ENCODE peak calls at places on chromosomes 4 and X, in five cellular contexts. T is GM23338; W is CD8-positive, alpha-beta T cell; N is mesendoderm; Q is IMR-90. X is an unnamed sample.

GRCh38 chrX:97740044-97740443 is 856.3 kb downstream of the RPA4 start:
- DNase-seq in N (no peak), T (no peak), Q (no peak), W (no peak), X (no peak)

GRCh38 chr4:147550626-147551250 is 66.5 kb upstream of the TMEM184C start:
- DNase-seq in W (no peak), T (no peak), N (no peak), Q (peak; percentile 95), X (no peak)

GRCh38 chr4:2261110-2261852 is 628 bp downstream of the MXD4 start:
- DNase-seq in N (peak; percentile 53), T (peak; percentile 68), W (peak; percentile 70), Q (peak; percentile 34), X (no peak)

GRCh38 chr4:181569553-181569952 is 673.6 kb upstream of the TENM3 start:
- DNase-seq in T (peak; percentile 62), N (peak; percentile 66), W (no peak), Q (peak; percentile 65), X (no peak)

GRCh38 chrX:145178268-145178667 is 69.0 kb upstream of the SPANXN1 start:
- DNase-seq in Q (no peak), N (no peak), T (no peak), W (no peak), X (peak; percentile 5)

GRCh38 chr4:4386296-4386735 is 586 bp upstream of the NSG1 start:
- DNase-seq in W (peak; percentile 58), Q (no peak), N (no peak), T (peak; percentile 76), X (peak; percentile 27)

GRCh38 chr4:99816611-99817309 is at the start of gene DAPP1:
- DNase-seq in Q (no peak), W (peak; percentile 81), T (no peak), N (peak; percentile 53), X (no peak)

GRCh38 chr4:5759236-5760075 is 48.5 kb downstream of the EVC start:
- DNase-seq in Q (no peak), T (no peak), W (no peak), N (peak; percentile 40), X (no peak)

DNA sequence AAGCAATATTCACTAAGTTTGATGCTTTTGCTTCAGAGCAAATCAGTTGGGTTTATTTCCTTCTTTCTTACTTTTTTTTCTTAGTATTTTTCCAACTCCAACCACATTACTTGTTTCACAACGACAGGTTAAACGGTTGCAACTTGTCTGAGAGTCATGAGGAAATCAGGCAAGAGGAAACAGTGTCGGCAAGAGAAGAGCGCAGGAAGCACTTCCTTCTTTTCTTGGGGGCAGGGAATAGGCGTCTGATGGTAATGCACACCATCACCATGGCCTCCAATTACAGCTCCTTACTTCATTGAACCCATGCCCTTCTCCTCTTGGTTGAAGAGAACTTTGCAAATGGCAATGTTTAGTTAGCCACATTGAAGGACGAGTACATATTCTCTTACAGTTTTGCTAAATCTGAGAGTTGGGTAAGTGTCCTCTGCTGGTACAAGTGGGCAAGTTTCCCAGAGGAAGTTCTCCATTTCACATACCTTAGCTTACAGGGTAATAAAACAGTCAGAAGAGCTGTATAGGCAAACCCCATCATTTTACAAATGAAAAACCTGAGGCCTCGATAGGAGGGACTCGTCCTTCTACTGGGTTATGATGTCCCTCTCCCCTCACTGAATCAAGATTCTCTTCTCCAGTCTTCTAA is 8.3 kb upstream of the CXCL8 start:
- DNase-seq in Q (no peak), N (no peak), T (no peak), W (no peak), X (no peak)
- H3K4me1 ChIP-seq in Q (peaks cover 5% of the 10 kb centered on the region), N (no peaks in the 10 kb centered on the region), T (no peaks in the 10 kb centered on the region), W (no peaks in the 10 kb centered on the region), X (no peaks in the 10 kb centered on the region)

GRCh38 chrX:140503714-140504351 is 1.0 kb downstream of the SOX3 start:
- DNase-seq in N (peak; percentile 61), T (peak; percentile 52), Q (peak; percentile 7), W (no peak), X (no peak)

GRCh38 chrX:140504371-140505324 is at the start of gene SOX3:
- DNase-seq in Q (no peak), T (peak; percentile 82), N (peak; percentile 49), W (no peak), X (no peak)

GRCh38 chrX:140507223-140507981 is 2.5 kb upstream of the SOX3 start:
- DNase-seq in W (no peak), T (no peak), N (peak; percentile 63), Q (no peak), X (no peak)

GRCh38 chrX:140507982-140508305 is 3.1 kb upstream of the SOX3 start:
- DNase-seq in T (peak; percentile 90), Q (no peak), N (peak; percentile 88), W (no peak), X (no peak)

GRCh38 chrX:140505421-140506337 is 810 bp upstream of the SOX3 start:
- DNase-seq in Q (no peak), N (peak; percentile 25), W (no peak), T (peak; percentile 65), X (no peak)
- H3K4me3 ChIP-seq in Q (no peak overlapping the region), N (no peak overlapping the region), W (no peak overlapping the region), T (peak overlapping the region; percentile 62), X (no peak overlapping the region)

DNA sequence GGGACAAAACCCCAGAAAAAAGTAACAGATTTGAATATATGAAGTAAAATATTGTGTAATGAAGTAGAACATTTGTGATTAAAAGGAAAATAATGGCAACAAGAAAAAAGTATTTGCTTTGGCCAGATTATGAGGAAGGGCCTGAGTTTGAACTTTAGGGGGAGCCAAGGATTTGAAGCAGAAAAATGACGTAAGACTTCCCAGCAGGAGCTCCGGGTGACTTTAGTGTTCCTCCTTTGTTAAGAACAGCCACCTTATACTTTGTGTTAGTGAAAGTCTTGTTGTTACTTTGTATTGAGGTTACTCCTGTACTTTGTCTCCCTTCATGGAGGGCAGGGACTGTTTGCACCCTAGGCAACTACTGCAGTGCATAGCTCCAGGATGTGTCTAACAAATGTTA is 41.1 kb downstream of the DCUN1D4 start:
- DNase-seq in N (peak; percentile 63), Q (no peak), T (peak; percentile 39), W (no peak), X (no peak)
- H3K36me3 ChIP-seq in N (peaks cover 3% of the 10 kb centered on the region), Q (peaks cover 37% of the 10 kb centered on the region), T (peaks cover 20% of the 10 kb centered on the region), W (peaks cover under 1% of the 10 kb centered on the region), X (peaks cover 43% of the 10 kb centered on the region)

GRCh38 chr4:9600246-9600645 is 156.0 kb downstream of the DEFB131A start:
- DNase-seq in T (no peak), N (no peak), W (no peak), Q (no peak), X (no peak)

GRCh38 chr4:9608300-9608699 is 164.1 kb downstream of the DEFB131A start:
- DNase-seq in N (no peak), W (no peak), Q (no peak), T (no peak), X (no peak)

GRCh38 chr4:9602389-9602914 is 158.2 kb downstream of the DEFB131A start:
- DNase-seq in T (no peak), Q (no peak), N (no peak), W (no peak), X (no peak)
- H3K4me1 ChIP-seq in T (peaks cover 5% of the 10 kb centered on the region), Q (no peaks in the 10 kb centered on the region), N (peaks cover 5% of the 10 kb centered on the region), W (peaks cover 20% of the 10 kb centered on the region), X (peaks cover 9% of the 10 kb centered on the region)

DNA sequence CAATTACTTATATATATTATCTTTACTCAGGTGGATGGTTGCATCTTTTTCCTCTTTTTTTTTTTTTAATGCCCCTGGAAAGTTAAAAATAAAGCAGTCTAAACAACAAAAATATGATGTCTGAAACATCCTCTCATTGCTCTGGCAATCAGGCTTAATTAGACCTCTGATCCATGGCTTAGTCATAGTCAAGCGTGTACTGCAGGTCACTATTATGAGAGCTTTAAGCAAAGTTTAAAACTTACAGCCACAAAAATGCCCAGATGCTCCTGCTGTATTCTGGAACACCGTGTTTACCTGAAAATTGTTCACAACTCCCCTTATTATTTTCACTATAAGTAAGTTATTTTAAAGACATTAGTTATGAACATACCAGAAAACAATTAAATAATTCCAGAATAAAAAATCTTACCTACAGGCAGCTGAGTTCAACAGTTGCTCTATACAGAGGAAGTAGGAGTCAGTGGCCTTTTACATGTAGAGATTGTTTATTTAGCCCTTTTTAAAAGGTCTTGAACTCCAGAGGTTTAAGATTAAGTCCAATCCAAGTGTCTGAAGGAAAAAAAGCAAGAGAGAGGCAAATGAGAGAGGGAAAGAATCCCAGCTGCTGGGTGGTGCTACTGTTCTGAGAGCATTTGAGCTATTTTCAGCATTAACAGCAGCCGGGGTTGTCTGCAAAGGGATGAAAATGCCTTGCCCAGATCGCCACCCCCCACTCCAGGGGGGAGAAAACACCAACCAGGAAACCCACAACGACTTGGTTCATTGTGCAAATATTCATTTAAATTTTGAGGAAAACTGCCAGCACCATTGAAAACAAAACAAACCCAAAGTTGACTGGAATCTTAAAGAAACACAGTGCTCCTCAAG is 36.9 kb downstream of the SORBS2 start:
- DNase-seq in W (no peak), T (peak; percentile 28), N (peak; percentile 36), Q (peak; percentile 74), X (no peak)
- H3K4me3 ChIP-seq in W (no peak overlapping the region), T (peak overlapping the region; percentile 42), N (no peak overlapping the region), Q (no peak overlapping the region), X (no peak overlapping the region)

GRCh38 chr4:24578364-24578763 is 6.0 kb downstream of the DHX15 start:
- DNase-seq in W (no peak), T (no peak), N (no peak), Q (no peak), X (no peak)
- H3K36me3 ChIP-seq in W (peaks cover 14% of the 10 kb centered on the region), T (peaks cover 34% of the 10 kb centered on the region), N (peaks cover 10% of the 10 kb centered on the region), Q (peaks cover 22% of the 10 kb centered on the region), X (peaks cover 78% of the 10 kb centered on the region)